ENCODE peak calls at places on chromosome 2, in four cellular contexts. One of them, this sample, is unnamed.

GRCh38 chr2:237968048-237968862 is 1.4 kb downstream of the UBE2F start:
- DNase-seq in AG04449: peak
- DNase-seq in OCI-LY7: peak
- DNase-seq in AG09309: peak
- DNase-seq in this sample: peak

GRCh38 chr2:17475285-17475684 is 43.0 kb downstream of the RAD51AP2 start:
- DNase-seq in AG04449: no peak
- DNase-seq in OCI-LY7: no peak
- DNase-seq in AG09309: no peak
- DNase-seq in this sample: no peak

GRCh38 chr2:237650455-237650850 is 23.1 kb downstream of the LRRFIP1 start:
- DNase-seq in AG04449: no peak
- DNase-seq in OCI-LY7: no peak
- DNase-seq in AG09309: no peak
- DNase-seq in this sample: no peak

GRCh38 chr2:205768341-205768740 is 86.0 kb downstream of the NRP2 start:
- DNase-seq in AG04449: no peak
- DNase-seq in OCI-LY7: no peak
- DNase-seq in AG09309: no peak
- DNase-seq in this sample: no peak

GRCh38 chr2:109216332-109216731 is 87.3 kb downstream of the SH3RF3 start:
- DNase-seq in AG04449: no peak
- DNase-seq in OCI-LY7: no peak
- DNase-seq in AG09309: no peak
- DNase-seq in this sample: no peak

GRCh38 chr2:217650716-217651360 is 352.0 kb downstream of the TNS1 start:
- DNase-seq in AG04449: no peak
- DNase-seq in OCI-LY7: peak
- DNase-seq in AG09309: peak
- DNase-seq in this sample: peak

GRCh38 chr2:33030326-33030725 is 83.6 kb downstream of the LTBP1 start:
- DNase-seq in AG04449: no peak
- DNase-seq in OCI-LY7: no peak
- DNase-seq in AG09309: no peak
- DNase-seq in this sample: no peak

GRCh38 chr2:74008761-74009395 is 24.2 kb downstream of the TET3 start:
- DNase-seq in AG04449: no peak
- DNase-seq in OCI-LY7: no peak
- DNase-seq in AG09309: no peak
- DNase-seq in this sample: no peak

GRCh38 chr2:196143641-196144236 is 27.6 kb downstream of the STK17B start:
- DNase-seq in AG04449: no peak
- DNase-seq in OCI-LY7: no peak
- DNase-seq in AG09309: no peak
- DNase-seq in this sample: no peak

GRCh38 chr2:195021704-195022513 is 635.1 kb upstream of the SLC39A10 start:
- DNase-seq in AG04449: no peak
- DNase-seq in OCI-LY7: no peak
- DNase-seq in AG09309: no peak
- DNase-seq in this sample: no peak

GRCh38 chr2:121588357-121588756 is 57.7 kb downstream of the RNU4ATAC start:
- DNase-seq in AG04449: no peak
- DNase-seq in OCI-LY7: no peak
- DNase-seq in AG09309: no peak
- DNase-seq in this sample: no peak

GRCh38 chr2:88739985-88740600 is 48.6 kb downstream of the RPIA start:
- DNase-seq in AG04449: peak
- DNase-seq in OCI-LY7: peak
- DNase-seq in AG09309: peak
- DNase-seq in this sample: no peak

GRCh38 chr2:85736456-85737355 is 17.1 kb upstream of the ATOH8 start:
- DNase-seq in AG04449: no peak
- DNase-seq in OCI-LY7: no peak
- DNase-seq in AG09309: no peak
- DNase-seq in this sample: no peak

GRCh38 chr2:207240649-207241048 is 74.9 kb upstream of the KLF7 start:
- DNase-seq in AG04449: no peak
- DNase-seq in OCI-LY7: no peak
- DNase-seq in AG09309: no peak
- DNase-seq in this sample: no peak

GRCh38 chr2:56803596-56803995 is 619.8 kb downstream of the CCDC85A start:
- DNase-seq in AG04449: no peak
- DNase-seq in OCI-LY7: no peak
- DNase-seq in AG09309: no peak
- DNase-seq in this sample: no peak

GRCh38 chr2:101699191-101699938 is 1.9 kb downstream of the MAP4K4 start:
- DNase-seq in AG04449: no peak
- DNase-seq in OCI-LY7: peak
- DNase-seq in AG09309: no peak
- DNase-seq in this sample: no peak

GRCh38 chr2:195520671-195521155 is 136.3 kb upstream of the SLC39A10 start:
- DNase-seq in AG04449: peak
- DNase-seq in OCI-LY7: no peak
- DNase-seq in AG09309: peak
- DNase-seq in this sample: no peak

GRCh38 chr2:200944467-200945394 is 18.7 kb downstream of the ORC2 start:
- DNase-seq in AG04449: peak
- DNase-seq in OCI-LY7: no peak
- DNase-seq in AG09309: peak
- DNase-seq in this sample: no peak

GRCh38 chr2:69216535-69217332 is 170.3 kb downstream of the GFPT1 start:
- DNase-seq in AG04449: no peak
- DNase-seq in OCI-LY7: no peak
- DNase-seq in AG09309: peak
- DNase-seq in this sample: no peak

GRCh38 chr2:69212238-69213028 is 174.6 kb downstream of the GFPT1 start:
- DNase-seq in AG04449: no peak
- DNase-seq in OCI-LY7: no peak
- DNase-seq in AG09309: no peak
- DNase-seq in this sample: no peak

GRCh38 chr2:69213832-69214231 is 173.2 kb downstream of the GFPT1 start:
- DNase-seq in AG04449: no peak
- DNase-seq in OCI-LY7: no peak
- DNase-seq in AG09309: no peak
- DNase-seq in this sample: no peak

GRCh38 chr2:69213201-69213600 is 173.8 kb downstream of the GFPT1 start:
- DNase-seq in AG04449: no peak
- DNase-seq in OCI-LY7: no peak
- DNase-seq in AG09309: no peak
- DNase-seq in this sample: no peak

DNA sequence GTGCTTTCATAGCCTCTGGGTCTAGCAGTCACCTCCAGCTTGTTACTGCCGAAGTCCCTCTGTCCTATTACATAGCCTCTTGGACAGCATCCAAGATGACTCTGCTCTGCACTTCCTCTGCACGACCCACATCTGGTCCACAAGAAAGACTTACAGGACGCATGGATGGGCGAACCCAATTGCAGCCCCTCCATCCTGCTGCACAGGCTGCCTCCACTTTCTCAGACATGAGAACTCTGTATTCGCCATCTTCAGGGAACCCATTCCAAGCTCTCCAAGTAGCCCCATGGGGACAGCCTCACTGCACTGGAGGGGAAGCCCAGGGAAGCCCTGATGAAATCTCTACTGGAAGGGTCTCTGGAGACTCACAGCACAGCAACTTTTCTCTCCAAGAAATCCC is 172.1 kb downstream of the GFPT1 start:
- DNase-seq in AG04449: no peak
- DNase-seq in OCI-LY7: no peak
- DNase-seq in AG09309: no peak
- DNase-seq in this sample: no peak
- TF ChIP-seq CTCF in AG04449: no peak
- TF ChIP-seq CTCF in OCI-LY7: no peak
- TF ChIP-seq CTCF in AG09309: no peak
- TF ChIP-seq CTCF in this sample: no peak

DNA sequence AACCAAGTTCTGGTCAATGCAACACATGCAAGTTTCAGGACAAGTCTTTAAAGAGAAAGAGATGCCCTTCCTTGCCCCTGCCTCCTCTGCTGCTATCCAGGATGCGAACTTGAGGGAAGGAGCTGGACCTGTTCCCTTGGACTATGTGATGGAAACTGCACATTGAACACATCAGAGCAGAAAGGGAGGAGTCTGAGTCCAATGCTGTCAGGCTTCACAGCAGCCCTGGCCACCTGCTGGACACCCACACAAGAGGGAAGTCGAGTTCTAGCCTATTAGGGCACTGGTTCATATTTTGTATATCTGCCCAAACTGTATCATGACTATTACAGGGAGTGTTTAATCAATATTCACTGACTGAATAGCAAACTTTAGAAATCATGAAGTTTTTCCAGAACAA is 38.3 kb upstream of the TEX51 start:
- DNase-seq in AG04449: no peak
- DNase-seq in OCI-LY7: no peak
- DNase-seq in AG09309: no peak
- DNase-seq in this sample: no peak
- TF ChIP-seq CTCF in AG04449: no peak
- TF ChIP-seq CTCF in OCI-LY7: no peak
- TF ChIP-seq CTCF in AG09309: no peak
- TF ChIP-seq CTCF in this sample: no peak

DNA sequence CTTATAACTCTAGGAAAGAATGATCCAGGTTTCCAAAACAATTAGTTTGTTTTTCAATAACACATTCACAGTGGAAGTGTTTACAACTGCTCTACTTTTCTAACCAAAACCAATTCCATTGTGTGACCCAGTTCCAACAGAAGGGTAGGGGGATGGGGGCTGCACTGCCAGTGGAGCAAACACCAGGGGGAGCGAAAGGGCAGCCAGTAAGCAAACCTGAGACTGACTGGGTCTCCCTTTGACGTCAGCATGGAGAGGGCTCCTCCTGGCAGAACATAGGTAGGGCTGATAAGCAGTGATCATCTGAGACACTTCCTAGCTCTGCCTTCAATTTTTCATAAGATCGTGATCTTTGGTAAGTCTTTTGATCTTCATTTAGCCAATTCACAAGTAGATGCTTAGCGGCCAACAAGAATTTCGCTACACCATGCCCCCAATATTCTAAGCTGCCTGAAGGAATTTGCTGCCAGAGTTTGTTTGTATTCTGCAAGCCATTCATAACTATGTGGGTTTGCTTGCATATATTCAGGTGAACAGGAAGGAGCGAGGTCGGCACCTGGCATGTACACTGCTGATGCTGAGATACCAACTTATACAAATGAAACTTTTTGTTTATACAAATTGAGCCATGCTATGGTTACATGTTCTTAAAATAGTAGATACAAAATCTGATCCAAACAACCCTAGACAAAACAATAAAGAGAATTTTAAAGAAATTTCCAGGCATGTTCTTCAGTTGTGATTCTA is 45.9 kb downstream of the ST6GAL2 start:
- DNase-seq in AG04449: no peak
- DNase-seq in OCI-LY7: no peak
- DNase-seq in AG09309: no peak
- DNase-seq in this sample: no peak
- TF ChIP-seq CTCF in AG04449: peak
- TF ChIP-seq CTCF in OCI-LY7: no peak
- TF ChIP-seq CTCF in AG09309: peak
- TF ChIP-seq CTCF in this sample: peak

GRCh38 chr2:176817061-176817565 is 395.5 kb upstream of the HNRNPA3 start:
- DNase-seq in AG04449: no peak
- DNase-seq in OCI-LY7: peak
- DNase-seq in AG09309: no peak
- DNase-seq in this sample: no peak
- TF ChIP-seq CTCF in AG04449: peak
- TF ChIP-seq CTCF in OCI-LY7: peak
- TF ChIP-seq CTCF in AG09309: peak
- TF ChIP-seq CTCF in this sample: peak

GRCh38 chr2:120291464-120292311 is 39.0 kb downstream of the RALB start:
- DNase-seq in AG04449: no peak
- DNase-seq in OCI-LY7: no peak
- DNase-seq in AG09309: no peak
- DNase-seq in this sample: no peak

GRCh38 chr2:120287183-120288015 is 34.7 kb downstream of the RALB start:
- DNase-seq in AG04449: peak
- DNase-seq in OCI-LY7: no peak
- DNase-seq in AG09309: peak
- DNase-seq in this sample: peak

GRCh38 chr2:120288016-120288373 is 35.3 kb downstream of the RALB start:
- DNase-seq in AG04449: no peak
- DNase-seq in OCI-LY7: no peak
- DNase-seq in AG09309: no peak
- DNase-seq in this sample: no peak

GRCh38 chr2:120290737-120291136 is 38.1 kb downstream of the RALB start:
- DNase-seq in AG04449: no peak
- DNase-seq in OCI-LY7: no peak
- DNase-seq in AG09309: no peak
- DNase-seq in this sample: no peak

DNA sequence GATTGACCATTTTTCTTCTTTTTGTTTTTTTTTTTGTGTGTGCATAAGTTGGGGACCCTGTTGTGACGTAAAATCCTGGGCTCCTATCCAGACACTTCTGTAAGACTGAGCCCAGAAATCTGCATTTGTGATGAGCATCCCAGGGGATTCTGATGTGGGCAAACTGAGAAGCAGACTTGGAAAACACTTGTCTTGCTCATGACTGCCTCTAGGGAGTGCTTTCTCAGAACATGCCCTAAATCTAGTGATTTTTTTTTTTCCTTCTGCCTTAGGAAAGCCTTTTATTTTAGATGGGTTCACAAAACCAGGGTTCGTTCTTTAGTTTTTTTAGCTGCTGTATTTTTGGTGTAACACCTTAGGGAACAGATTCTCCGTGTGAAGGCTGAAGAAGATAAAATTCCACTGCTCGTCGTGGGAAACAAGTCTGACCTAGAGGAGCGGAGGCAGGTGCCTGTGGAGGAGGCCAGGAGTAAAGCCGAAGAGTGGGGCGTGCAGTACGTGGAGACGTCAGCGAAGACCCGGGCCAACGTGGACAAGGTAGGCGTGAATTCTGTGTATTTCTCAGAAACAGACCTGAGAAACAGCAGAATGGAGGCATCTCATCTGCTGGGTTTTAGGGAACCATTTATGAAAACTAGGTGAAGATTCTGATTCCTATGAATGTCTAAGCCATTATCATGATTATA is 36.7 kb downstream of the RALB start:
- DNase-seq in AG04449: no peak
- DNase-seq in OCI-LY7: no peak
- DNase-seq in AG09309: no peak
- DNase-seq in this sample: no peak
- TF ChIP-seq CTCF in AG04449: peak
- TF ChIP-seq CTCF in OCI-LY7: peak
- TF ChIP-seq CTCF in AG09309: no peak
- TF ChIP-seq CTCF in this sample: peak

GRCh38 chr2:65999790-66000189 is 435.1 kb upstream of the MEIS1 start:
- DNase-seq in AG04449: no peak
- DNase-seq in OCI-LY7: no peak
- DNase-seq in AG09309: no peak
- DNase-seq in this sample: no peak
- TF ChIP-seq CTCF in AG04449: no peak
- TF ChIP-seq CTCF in OCI-LY7: peak
- TF ChIP-seq CTCF in AG09309: peak
- TF ChIP-seq CTCF in this sample: peak

DNA sequence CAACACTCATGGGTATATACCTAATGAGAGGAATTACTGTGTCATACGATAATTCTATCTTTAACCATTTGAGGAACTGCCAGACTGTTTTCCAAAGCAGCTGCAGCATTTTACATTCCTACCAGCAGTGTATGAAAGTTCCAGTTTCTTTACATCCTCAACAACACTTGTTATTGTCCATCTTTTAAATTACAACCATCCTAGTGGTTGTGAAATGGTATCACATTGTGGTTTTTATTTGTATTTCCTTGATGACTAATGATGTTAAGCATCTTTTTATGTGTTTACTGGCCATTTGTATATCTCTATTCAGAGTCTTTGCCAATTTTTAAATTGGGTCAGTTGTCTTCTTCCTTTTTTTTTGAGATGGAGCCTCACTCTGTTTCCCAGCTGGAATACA is 4.0 kb upstream of the CKAP2L start:
- DNase-seq in AG04449: no peak
- DNase-seq in OCI-LY7: no peak
- DNase-seq in AG09309: peak
- DNase-seq in this sample: no peak
- TF ChIP-seq CTCF in AG04449: no peak
- TF ChIP-seq CTCF in OCI-LY7: no peak
- TF ChIP-seq CTCF in AG09309: peak
- TF ChIP-seq CTCF in this sample: no peak